ENCODE peak calls at places on chromosomes 12 and 14, in ten cellular contexts. K is nephron progenitor cell; C is HFFc6; I is hepatocyte; A is RWPE1; G is cardiac fibroblast; E is CD8-positive, alpha-beta T cell; Z is GM23338; L is dorsolateral prefrontal cortex; T is astrocyte of the cerebellum. W is an unnamed sample.

GRCh38 chr14:104401785-104402184 is 177.8 kb upstream of the C14orf180 start:
- DNase-seq in K (no peak), C (no peak), I (no peak), A (no peak), G (no peak), E (no peak), Z (no peak), L (no peak), T (no peak), W (no peak)

GRCh38 chr12:6644903-6645302 is 2.3 kb downstream of the ACRBP start:
- DNase-seq in K (peak; percentile 21), C (no peak), I (no peak), A (no peak), G (no peak), E (no peak), Z (peak; percentile 66), L (no peak), T (no peak), W (no peak)

GRCh38 chr12:19704966-19705365 is 265.7 kb downstream of the AEBP2 start:
- DNase-seq in K (no peak), C (no peak), I (no peak), A (no peak), G (no peak), E (no peak), Z (no peak), L (no peak), T (no peak), W (no peak)

GRCh38 chr12:50132505-50133135 is 20.6 kb downstream of the COX14 start:
- DNase-seq in K (no peak), C (peak; percentile 16), I (peak; percentile 59), A (no peak), G (peak; percentile 78), E (no peak), Z (peak; percentile 82), L (no peak), T (peak; percentile 19), W (no peak)

GRCh38 chr14:44961730-44962572 is at the start of the genes KLHL28 and TOGARAM1:
- DNase-seq in K (peak; percentile 93), C (peak; percentile 100), I (peak; percentile 98), A (peak; percentile 96), G (peak; percentile 100), E (peak; percentile 99), Z (peak; percentile 100), L (peak; percentile 99), T (peak; percentile 100), W (peak; percentile 95)

GRCh38 chr12:28021704-28022103 is 49.2 kb upstream of the PTHLH start:
- DNase-seq in K (no peak), C (no peak), I (no peak), A (peak; percentile 36), G (peak; percentile 59), E (no peak), Z (no peak), L (no peak), T (no peak), W (peak; percentile 17)

GRCh38 chr14:82755476-82755875 is 1221.8 kb upstream of the SEL1L start:
- DNase-seq in K (no peak), C (no peak), I (no peak), A (no peak), G (no peak), E (no peak), Z (no peak), L (no peak), T (no peak), W (no peak)

GRCh38 chr12:30989754-30990153 is 63.2 kb downstream of the TSPAN11 start:
- DNase-seq in K (peak; percentile 36), C (peak; percentile 6), I (peak; percentile 35), A (no peak), G (no peak), E (no peak), Z (peak; percentile 73), L (no peak), T (no peak), W (peak; percentile 17)

GRCh38 chr12:132561784-132562156 is 48.6 kb downstream of the LRCOL1 start:
- DNase-seq in K (peak; percentile 58), C (no peak), I (peak; percentile 65), A (peak; percentile 39), G (no peak), E (no peak), Z (peak; percentile 82), L (no peak), T (no peak), W (peak; percentile 84)

GRCh38 chr14:59582845-59583509 is 6.4 kb upstream of the CCDC175 start:
- DNase-seq in K (no peak), C (no peak), I (no peak), A (no peak), G (no peak), E (no peak), Z (peak; percentile 73), L (no peak), T (no peak), W (no peak)

DNA sequence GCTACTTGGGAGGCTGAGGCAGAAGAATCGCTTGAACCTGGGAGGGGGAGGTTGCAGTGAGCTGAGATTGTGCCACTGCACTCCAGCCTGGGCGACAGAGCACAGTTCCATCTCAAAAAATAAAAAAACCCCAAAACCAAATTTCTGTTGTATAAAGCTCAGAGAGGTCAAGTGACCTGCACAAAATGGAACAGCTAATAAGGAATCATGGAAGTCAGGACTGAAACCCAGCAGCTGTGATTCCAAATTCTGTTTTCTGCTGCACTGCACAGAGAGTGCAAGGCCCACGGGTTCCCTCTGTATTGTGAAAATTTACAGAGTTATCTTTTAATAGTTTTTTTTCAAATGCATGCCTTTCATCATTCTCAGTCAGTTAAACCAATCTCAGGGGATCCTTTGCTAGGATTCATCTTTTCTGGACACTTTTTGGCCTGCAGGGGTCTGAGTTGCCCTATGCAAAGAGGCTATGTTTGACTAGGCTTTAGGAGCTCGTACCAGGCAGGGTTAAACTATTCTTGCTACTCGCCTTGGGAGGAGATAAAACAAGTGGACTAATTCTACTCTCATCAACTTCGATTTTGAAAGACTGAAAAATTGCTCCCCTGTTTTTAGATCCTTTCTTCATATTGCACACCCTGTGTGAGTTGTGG is 26.1 kb upstream of the AACS start:
- DNase-seq in K (no peak), C (no peak), I (no peak), A (no peak), G (peak; percentile 5), E (no peak), Z (no peak), L (no peak), T (no peak), W (no peak)
- TF ChIP-seq CTCF in K (no peak), C (peak; percentile 21), I (no peak), A (no peak), G (no peak), E (no peak), Z (peak; percentile 44), L (no peak), T (peak; percentile 10), W (no peak)

GRCh38 chr12:41907550-41907949 is 237.1 kb downstream of the GXYLT1 start:
- DNase-seq in K (no peak), C (no peak), I (no peak), A (no peak), G (no peak), E (no peak), Z (no peak), L (no peak), T (no peak), W (no peak)
- TF ChIP-seq CTCF in K (no peak), C (no peak), I (no peak), A (no peak), G (no peak), E (no peak), Z (no peak), L (no peak), T (no peak), W (no peak)

GRCh38 chr14:21997300-21997699 is 323.7 kb upstream of the OR4E1 start:
- DNase-seq in K (no peak), C (no peak), I (peak; percentile 57), A (peak; percentile 11), G (peak; percentile 3), E (peak; percentile 47), Z (peak; percentile 89), L (no peak), T (no peak), W (peak; percentile 24)
- TF ChIP-seq CTCF in K (no peak), C (no peak), I (peak; percentile 36), A (no peak), G (no peak), E (peak; percentile 27), Z (peak; percentile 67), L (no peak), T (peak; percentile 4), W (no peak)

DNA sequence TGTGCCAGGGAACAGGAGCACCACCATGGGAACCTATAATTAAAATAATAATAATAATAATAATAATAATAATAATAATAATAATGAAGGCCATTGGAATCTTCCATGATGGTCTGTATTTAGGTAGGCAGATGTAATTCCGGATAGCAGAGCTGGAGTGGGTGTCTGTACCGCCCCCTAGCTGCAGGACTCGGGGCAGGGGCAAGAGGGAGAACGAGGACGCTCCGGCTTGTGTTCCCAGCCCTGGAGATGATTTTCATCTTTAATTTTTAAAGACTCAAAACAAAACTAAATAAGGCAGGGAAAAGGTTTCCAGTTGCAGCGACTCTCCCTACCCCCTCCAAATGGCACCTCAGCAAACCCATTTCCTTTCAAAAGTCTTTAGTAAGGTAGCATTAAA is 501.1 kb downstream of the VRK1 start:
- DNase-seq in K (peak; percentile 25), C (no peak), I (no peak), A (no peak), G (no peak), E (no peak), Z (peak; percentile 67), L (no peak), T (no peak), W (no peak)
- TF ChIP-seq CTCF in K (peak; percentile 31), C (no peak), I (peak; percentile 20), A (no peak), G (no peak), E (no peak), Z (peak; percentile 74), L (no peak), T (no peak), W (no peak)

GRCh38 chr14:66606826-66607225 is 98.9 kb downstream of the GPHN start:
- DNase-seq in K (no peak), C (no peak), I (no peak), A (no peak), G (no peak), E (no peak), Z (no peak), L (no peak), T (no peak), W (no peak)

GRCh38 chr14:66613344-66613743 is 105.4 kb downstream of the GPHN start:
- DNase-seq in K (no peak), C (no peak), I (no peak), A (no peak), G (no peak), E (no peak), Z (no peak), L (no peak), T (no peak), W (no peak)

GRCh38 chr14:66610154-66610563 is 102.2 kb downstream of the GPHN start:
- DNase-seq in K (no peak), C (peak; percentile 1), I (no peak), A (no peak), G (peak; percentile 40), E (no peak), Z (peak; percentile 79), L (no peak), T (no peak), W (no peak)
- TF ChIP-seq CTCF in K (no peak), C (peak; percentile 73), I (no peak), A (no peak), G (peak; percentile 55), E (no peak), Z (peak; percentile 71), L (no peak), T (peak; percentile 26), W (peak; percentile 20)

GRCh38 chr12:2384533-2385328 is 331.9 kb downstream of the CACNA1C start:
- DNase-seq in K (no peak), C (peak; percentile 65), I (peak; percentile 77), A (no peak), G (peak; percentile 58), E (no peak), Z (no peak), L (no peak), T (peak; percentile 16), W (no peak)
- TF ChIP-seq CTCF in K (no peak), C (no peak), I (peak; percentile 32), A (no peak), G (no peak), E (no peak), Z (no peak), L (no peak), T (peak; percentile 15), W (no peak)

W was measured in Calu3.